ENCODE peak calls at places on chromosomes 12 and 14, in five cellular contexts. D is A549, O is AG09309, E is coronary artery, R is K562. U is an unnamed sample.

GRCh38 chr12:55965240-55965639 is 602 bp downstream of the PMEL start:
- DNase-seq in D (no peak), O (no peak), E (no peak), R (no peak), U (no peak)

GRCh38 chr12:127286281-127286680 is 980.7 kb upstream of the TMEM132C start:
- DNase-seq in D (no peak), O (no peak), E (no peak), R (no peak), U (no peak)

GRCh38 chr12:57602544-57602943 is 2.1 kb upstream of the DTX3 start:
- DNase-seq in D (no peak), O (no peak), E (no peak), R (no peak), U (no peak)

GRCh38 chr14:78667141-78667540 is 497.0 kb downstream of the NRXN3 start:
- DNase-seq in D (no peak), O (no peak), E (no peak), R (no peak), U (no peak)

GRCh38 chr12:52495385-52495784 is 2.3 kb upstream of the KRT6A start:
- DNase-seq in D (peak), O (no peak), E (no peak), R (peak), U (no peak)

GRCh38 chr12:80641936-80642335 is 65.5 kb upstream of the MYF6 start:
- DNase-seq in D (no peak), O (no peak), E (no peak), R (no peak), U (no peak)

GRCh38 chr14:50677527-50678063 is 9.5 kb upstream of the SAV1 start:
- DNase-seq in D (no peak), O (no peak), E (no peak), R (no peak), U (no peak)

GRCh38 chr12:4444031-4444430 is 1.6 kb downstream of the FGF6 start:
- DNase-seq in D (no peak), O (no peak), E (no peak), R (no peak), U (no peak)

GRCh38 chr14:56237398-56237797 is 119.2 kb downstream of the PELI2 start:
- DNase-seq in D (no peak), O (no peak), E (no peak), R (no peak), U (no peak)

GRCh38 chr12:85835810-85836715 is at the start of gene RASSF9:
- DNase-seq in D (no peak), O (peak), E (no peak), R (no peak), U (no peak)

GRCh38 chr12:16118586-16118985 is 158.9 kb downstream of the SLC15A5 start:
- DNase-seq in D (no peak), O (no peak), E (no peak), R (no peak), U (no peak)

GRCh38 chr14:25001096-25001982 is 48.6 kb downstream of the STXBP6 start:
- DNase-seq in D (no peak), O (no peak), E (no peak), R (no peak), U (no peak)

GRCh38 chr14:30402846-30403245 is 156.1 kb upstream of the G2E3 start:
- DNase-seq in D (no peak), O (no peak), E (no peak), R (no peak), U (no peak)

GRCh38 chr12:57263096-57263495 is 12.1 kb upstream of the STAC3 start:
- DNase-seq in D (no peak), O (no peak), E (no peak), R (no peak), U (no peak)

GRCh38 chr12:9049520-9050133 is 60.3 kb downstream of the KLRG1 start:
- DNase-seq in D (peak), O (peak), E (no peak), R (peak), U (peak)

GRCh38 chr14:76765461-76765931 is 4.2 kb downstream of the VASH1 start:
- DNase-seq in D (no peak), O (no peak), E (peak), R (no peak), U (no peak)

GRCh38 chr14:103110681-103111296 is 12.5 kb upstream of the TNFAIP2 start:
- DNase-seq in D (no peak), O (no peak), E (no peak), R (no peak), U (no peak)

GRCh38 chr12:116765271-116765670 is 27.2 kb downstream of the RNFT2 start:
- DNase-seq in D (no peak), O (no peak), E (peak), R (no peak), U (no peak)

GRCh38 chr14:69014829-69015259 is 35.7 kb upstream of the ACTN1 start:
- DNase-seq in D (no peak), O (no peak), E (no peak), R (no peak), U (no peak)

GRCh38 chr14:92688434-92689375 is 59.7 kb downstream of the LGMN start:
- DNase-seq in D (no peak), O (no peak), E (no peak), R (no peak), U (no peak)

GRCh38 chr14:25400607-25401206 is 350.8 kb upstream of the STXBP6 start:
- DNase-seq in D (no peak), O (peak), E (no peak), R (peak), U (peak)

GRCh38 chr14:61531741-61532505 is 163.4 kb upstream of the HIF1A start:
- DNase-seq in D (no peak), O (no peak), E (no peak), R (no peak), U (no peak)

GRCh38 chr12:55797068-55797467 is 20.5 kb downstream of the SARNP start:
- DNase-seq in D (peak), O (no peak), E (no peak), R (peak), U (peak)

GRCh38 chr12:25972783-25973182 is 14.3 kb downstream of the RASSF8 start:
- DNase-seq in D (no peak), O (no peak), E (no peak), R (no peak), U (no peak)

GRCh38 chr12:25971675-25972035 is 13.2 kb downstream of the RASSF8 start:
- DNase-seq in D (no peak), O (no peak), E (no peak), R (no peak), U (no peak)

GRCh38 chr12:25975179-25975578 is 16.7 kb downstream of the RASSF8 start:
- DNase-seq in D (no peak), O (no peak), E (no peak), R (no peak), U (no peak)

GRCh38 chr12:25970082-25970481 is 11.6 kb downstream of the RASSF8 start:
- DNase-seq in D (no peak), O (no peak), E (no peak), R (no peak), U (no peak)

DNA sequence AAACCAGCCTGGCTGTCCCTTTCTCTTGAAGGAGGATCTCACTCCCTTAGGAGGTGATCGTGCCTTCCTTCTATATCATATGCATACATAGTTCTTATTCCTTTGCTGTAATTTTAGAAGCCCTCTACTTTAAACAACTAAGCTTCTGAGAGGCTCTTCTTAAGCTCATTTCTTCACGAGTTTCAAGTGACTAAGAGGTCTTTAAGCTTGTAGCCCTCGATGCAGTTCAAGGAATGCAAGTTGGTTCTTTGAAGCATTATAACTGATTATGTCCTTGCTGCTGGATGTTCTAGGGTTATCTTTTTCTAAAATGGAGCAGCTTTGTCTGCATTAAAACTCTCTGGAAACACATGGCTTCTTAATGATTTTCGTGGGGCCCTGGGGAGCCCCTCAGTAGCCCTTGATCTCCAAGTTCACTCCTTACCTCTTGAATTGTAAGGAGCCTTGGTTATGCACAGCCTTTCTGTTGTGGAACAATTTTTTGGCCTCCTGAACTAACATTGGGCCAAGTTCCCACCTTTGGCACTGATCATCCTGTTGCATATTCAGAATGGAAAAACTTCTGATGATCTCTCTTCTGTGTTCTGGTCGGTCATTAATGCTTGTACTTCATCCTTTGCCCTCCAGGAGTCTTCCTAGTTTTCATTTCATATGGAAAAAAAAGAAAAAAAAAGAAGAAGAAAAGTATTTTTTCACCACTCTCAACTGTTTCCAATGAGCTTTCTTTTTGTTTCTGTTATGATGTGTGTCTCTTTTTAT is 12.6 kb downstream of the RASSF8 start:
- DNase-seq in D (no peak), O (no peak), E (no peak), R (no peak), U (no peak)
- TF ChIP-seq CTCF in D (no peak), O (peak), E (no peak), R (no peak), U (peak)

DNA sequence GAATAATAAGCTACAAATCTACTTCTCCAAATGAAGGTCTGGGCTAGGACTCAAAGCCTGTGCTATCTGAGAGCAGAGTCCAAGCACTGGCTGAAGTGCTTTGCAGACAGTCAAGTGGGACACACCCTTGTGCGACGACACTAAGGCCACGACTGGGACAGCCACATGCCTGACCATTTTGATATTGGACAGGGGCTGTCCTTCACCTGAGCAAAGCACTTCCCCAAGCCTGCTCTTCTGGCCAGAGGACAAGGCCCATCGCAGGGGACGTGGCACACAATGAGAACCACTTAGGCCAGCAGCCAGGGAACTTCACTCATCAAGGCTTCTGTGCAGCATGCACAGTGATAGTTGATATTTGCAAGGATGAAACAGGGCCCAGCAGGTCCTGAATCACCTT is 71.4 kb downstream of the RBM19 start:
- DNase-seq in D (no peak), O (no peak), E (no peak), R (no peak), U (no peak)
- TF ChIP-seq CTCF in D (no peak), O (no peak), E (no peak), R (no peak), U (no peak)

GRCh38 chr14:47039336-47039735 is 387.8 kb upstream of the RPL10L start:
- DNase-seq in D (no peak), O (no peak), E (no peak), R (no peak), U (no peak)

GRCh38 chr14:47044841-47045240 is 393.3 kb upstream of the RPL10L start:
- DNase-seq in D (no peak), O (no peak), E (no peak), R (no peak), U (peak)

GRCh38 chr14:47040490-47040889 is 388.9 kb upstream of the RPL10L start:
- DNase-seq in D (no peak), O (no peak), E (no peak), R (no peak), U (peak)
- TF ChIP-seq CTCF in D (no peak), O (no peak), E (no peak), R (no peak), U (no peak)

DNA sequence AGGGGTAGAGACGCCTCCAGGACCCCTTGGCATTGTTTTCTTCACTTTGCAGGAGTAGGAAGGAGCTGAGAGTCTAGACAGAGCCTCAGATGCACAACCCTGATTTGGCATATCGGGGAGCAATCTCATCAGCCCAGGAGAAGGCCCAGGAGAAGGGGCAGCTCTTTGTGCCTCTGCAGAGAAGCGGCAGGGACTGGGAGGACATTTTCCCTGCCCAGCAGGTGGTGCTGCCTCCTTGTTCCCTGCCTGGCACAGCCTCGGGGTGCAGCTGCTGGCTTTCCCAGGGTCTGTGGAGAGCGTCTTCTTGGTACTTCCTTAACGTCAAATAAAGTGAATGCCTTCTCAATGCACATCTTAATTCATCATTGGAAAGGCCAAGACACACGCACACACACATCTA is 419.5 kb downstream of the TMEM121 start:
- DNase-seq in D (no peak), O (no peak), E (no peak), R (no peak), U (no peak)
- TF ChIP-seq CTCF in D (peak), O (no peak), E (no peak), R (peak), U (no peak)

U was measured in endothelial cell.